ENCODE peak calls at places on chromosomes 2 and 18, in seven cellular contexts. H is CD8-positive, alpha-beta T cell; A is tibial nerve; D is HL-60; B is GM12864; N is neural progenitor cell; F is lower leg skin. R is an unnamed sample.
A peak's percentile ranks its signal among the peaks of the same experiment; 100 is the strongest.

GRCh38 chr2:207156451-207157161 is 9.1 kb downstream of the KLF7 start:
- DNase-seq in H (no peak), A (no peak), D (no peak), B (no peak), N (no peak), F (no peak), R (no peak)

GRCh38 chr2:101223814-101224231 is 28.9 kb upstream of the CNOT11 start:
- DNase-seq in H (peak; percentile 63), A (no peak), D (peak; percentile 63), B (peak; percentile 86), N (no peak), F (no peak), R (peak; percentile 29)

GRCh38 chr18:45980229-45980628 is 13.1 kb upstream of the EPG5 start:
- DNase-seq in H (no peak), A (no peak), D (no peak), B (no peak), N (no peak), F (no peak), R (no peak)

GRCh38 chr2:217979151-217979811 is 23.5 kb downstream of the TNS1 start:
- DNase-seq in H (no peak), A (no peak), D (no peak), B (no peak), N (peak; percentile 60), F (no peak), R (no peak)

GRCh38 chr2:26758790-26759321 is 5.2 kb upstream of the SLC35F6 start:
- DNase-seq in H (no peak), A (no peak), D (no peak), B (no peak), N (no peak), F (no peak), R (no peak)

GRCh38 chr2:226756131-226756530 is 43.5 kb downstream of the IRS1 start:
- DNase-seq in H (no peak), A (no peak), D (no peak), B (no peak), N (no peak), F (no peak), R (no peak)

GRCh38 chr2:68931799-68932198 is 20.9 kb downstream of the GKN2 start:
- DNase-seq in H (no peak), A (no peak), D (no peak), B (no peak), N (no peak), F (no peak), R (no peak)

GRCh38 chr2:102365763-102366162 is 10.2 kb downstream of the IL18R1 start:
- DNase-seq in H (no peak), A (no peak), D (no peak), B (no peak), N (no peak), F (no peak), R (no peak)

GRCh38 chr18:35971661-35972196 is 750 bp upstream of the RMP24 start:
- DNase-seq in H (no peak), A (no peak), D (no peak), B (no peak), N (no peak), F (no peak), R (no peak)

GRCh38 chr2:26691881-26692813 is at the start of gene KCNK3:
- DNase-seq in H (peak; percentile 50), A (no peak), D (no peak), B (no peak), N (peak; percentile 92), F (no peak), R (peak; percentile 40)

GRCh38 chr2:6186332-6187100 is 494.3 kb downstream of the SOX11 start:
- DNase-seq in H (no peak), A (no peak), D (no peak), B (no peak), N (no peak), F (no peak), R (no peak)

GRCh38 chr2:134181219-134181618 is 72.7 kb upstream of the MGAT5 start:
- DNase-seq in H (peak; percentile 70), A (no peak), D (no peak), B (no peak), N (no peak), F (no peak), R (peak; percentile 48)

GRCh38 chr2:160051374-160051800 is 11.0 kb downstream of the PLA2R1 start:
- DNase-seq in H (no peak), A (no peak), D (no peak), B (no peak), N (no peak), F (no peak), R (no peak)

GRCh38 chr2:216083464-216084279 is 2.0 kb downstream of the TMEM169 start:
- DNase-seq in H (no peak), A (no peak), D (no peak), B (no peak), N (peak; percentile 87), F (no peak), R (no peak)

GRCh38 chr18:13525381-13526029 is 200.9 kb downstream of the FAM210A start:
- DNase-seq in H (no peak), A (no peak), D (no peak), B (no peak), N (no peak), F (no peak), R (no peak)

GRCh38 chr18:2799369-2799768 is 47.4 kb upstream of the EMILIN2 start:
- DNase-seq in H (no peak), A (no peak), D (no peak), B (no peak), N (no peak), F (no peak), R (no peak)

GRCh38 chr18:23828426-23828825 is 139.2 kb downstream of the LAMA3 start:
- DNase-seq in H (peak; percentile 53), A (no peak), D (peak; percentile 85), B (peak; percentile 21), N (no peak), F (no peak), R (no peak)

GRCh38 chr2:200812122-200813022 is 662 bp downstream of the BZW1 start:
- DNase-seq in H (peak; percentile 80), A (peak; percentile 67), D (no peak), B (no peak), N (peak; percentile 79), F (peak; percentile 93), R (peak; percentile 87)

GRCh38 chr18:9736942-9737813 is 29.1 kb downstream of the RAB31 start:
- DNase-seq in H (no peak), A (no peak), D (no peak), B (no peak), N (no peak), F (no peak), R (no peak)

GRCh38 chr2:9471212-9471611 is 3.1 kb upstream of the IAH1 start:
- DNase-seq in H (no peak), A (no peak), D (no peak), B (no peak), N (no peak), F (no peak), R (no peak)

GRCh38 chr2:9477914-9478313 is 3.6 kb downstream of the IAH1 start:
- DNase-seq in H (no peak), A (no peak), D (no peak), B (no peak), N (no peak), F (no peak), R (no peak)

GRCh38 chr2:9474361-9475117 is at the start of gene IAH1:
- DNase-seq in H (peak; percentile 82), A (no peak), D (peak; percentile 39), B (no peak), N (peak; percentile 59), F (peak; percentile 89), R (peak; percentile 69)

GRCh38 chr2:9473308-9473984 is 905 bp upstream of the IAH1 start:
- DNase-seq in H (peak; percentile 56), A (no peak), D (no peak), B (no peak), N (peak; percentile 31), F (no peak), R (peak; percentile 57)

GRCh38 chr2:9473985-9474360 is 378 bp upstream of the IAH1 start:
- DNase-seq in H (peak; percentile 81), A (no peak), D (no peak), B (no peak), N (peak; percentile 28), F (peak; percentile 91), R (peak; percentile 91)
- H3K4me3 ChIP-seq in H (peak overlapping the region; percentile 83), A (peak overlapping the region; percentile 87), D (peak overlapping the region; percentile 68), B (peak overlapping the region; percentile 94), N (peak overlapping the region; percentile 63), F (peak overlapping the region; percentile 66), R (peak overlapping the region; percentile 80)

DNA sequence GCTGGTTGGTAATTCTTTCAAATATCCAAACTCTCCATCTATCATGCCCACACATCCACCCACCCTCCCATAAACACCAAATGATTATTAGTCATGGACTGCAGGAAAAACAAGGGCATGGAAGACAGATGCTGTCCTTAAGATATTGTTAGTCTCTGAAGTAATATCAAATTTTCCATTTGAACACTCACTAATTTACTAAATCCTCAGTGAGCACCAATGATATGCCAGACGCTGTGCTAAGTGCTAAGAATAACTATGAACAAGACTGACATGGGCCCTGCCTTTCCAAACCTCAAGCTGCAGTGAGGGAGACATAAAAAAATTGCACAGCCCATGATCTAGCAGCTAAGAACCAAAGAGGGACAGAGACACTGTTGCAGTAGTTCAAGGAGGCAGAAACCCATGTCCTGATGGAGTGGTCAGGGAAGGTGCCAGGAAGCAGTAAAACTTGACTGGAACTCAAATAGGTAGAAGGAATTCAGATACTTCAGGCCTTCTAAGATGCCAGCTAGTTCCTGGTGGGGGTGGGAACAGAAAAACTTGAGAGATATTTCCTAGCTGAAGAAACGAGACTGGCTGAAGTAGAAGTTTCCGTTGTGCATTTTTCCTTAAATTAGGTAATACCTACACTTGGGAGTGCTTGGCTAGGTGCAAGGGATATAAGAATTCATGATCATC is 182.1 kb downstream of the OSR1 start:
- DNase-seq in H (no peak), A (no peak), D (no peak), B (no peak), N (no peak), F (no peak), R (peak; percentile 29)
- H3K4me3 ChIP-seq in H (no peak overlapping the region), A (no peak overlapping the region), D (no peak overlapping the region), B (no peak overlapping the region), N (no peak overlapping the region), F (no peak overlapping the region), R (no peak overlapping the region)

DNA sequence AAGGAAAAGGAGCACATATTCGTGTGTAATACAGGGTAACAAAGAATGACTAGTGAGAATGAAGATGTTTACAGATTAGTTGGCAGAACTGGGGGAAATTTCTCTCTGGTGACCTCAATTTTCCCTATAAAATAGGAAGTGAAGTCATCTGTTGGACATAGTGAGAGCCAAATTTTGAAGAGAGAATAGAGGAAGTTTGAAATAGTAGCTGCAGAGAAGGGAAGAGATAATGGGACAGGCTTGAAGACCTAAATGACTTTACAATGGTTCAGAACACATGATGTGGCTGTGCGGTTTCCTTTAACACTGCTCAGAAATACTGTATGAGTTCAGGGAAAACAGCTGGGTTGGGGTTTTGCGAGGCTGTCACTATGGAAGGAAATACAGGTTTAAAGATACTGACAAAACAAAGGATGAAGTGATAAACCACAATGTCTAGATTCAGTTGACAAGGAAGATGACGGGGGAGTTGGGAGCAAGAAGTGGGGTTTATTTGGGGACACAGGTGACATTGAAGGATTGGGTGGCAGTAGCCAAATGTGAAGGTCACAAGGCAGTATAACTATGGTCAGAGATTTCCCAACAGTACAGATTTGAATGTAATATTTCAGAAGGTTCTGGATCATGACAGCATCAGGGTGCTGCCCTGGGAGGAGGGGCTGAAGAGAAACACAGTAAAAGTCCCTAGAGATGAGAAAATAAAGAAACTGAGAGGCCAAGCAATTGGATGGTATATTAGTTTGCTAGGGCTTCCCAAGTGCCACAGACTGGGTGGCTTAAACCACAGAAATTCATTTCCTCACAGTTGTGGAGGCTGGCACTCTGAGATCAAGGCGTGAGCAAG is 82.6 kb upstream of the TANK start:
- DNase-seq in H (peak; percentile 53), A (peak; percentile 23), D (no peak), B (peak; percentile 59), N (no peak), F (no peak), R (no peak)
- H3K4me3 ChIP-seq in H (no peak overlapping the region), A (no peak overlapping the region), D (no peak overlapping the region), B (no peak overlapping the region), N (no peak overlapping the region), F (no peak overlapping the region), R (no peak overlapping the region)

GRCh38 chr2:236360486-236360885 is 96.3 kb upstream of the ASB18 start:
- DNase-seq in H (no peak), A (peak; percentile 4), D (no peak), B (no peak), N (no peak), F (peak; percentile 6), R (no peak)
- H3K4me3 ChIP-seq in H (no peak overlapping the region), A (no peak overlapping the region), D (no peak overlapping the region), B (no peak overlapping the region), N (no peak overlapping the region), F (no peak overlapping the region), R (no peak overlapping the region)